ENCODE peak calls at places on chromosome 6, in six cellular contexts. One of them, this sample, is unnamed.

GRCh38 chr6:14193524-14193923 is 76.0 kb downstream of the CD83 start:
- DNase-seq in A172: no peak
- DNase-seq in nucleus accumbens: no peak
- DNase-seq in stimulated activated CD4-positive, alpha-beta T cell treated with anti-CD3 and anti-CD28 coated beads, Interleukin-4, amount 100 ng/mL, for 4 hours: no peak
- DNase-seq in T47D: no peak
- DNase-seq in WTC11: no peak
- DNase-seq in this sample: no peak

GRCh38 chr6:2765896-2766766 is 938 bp downstream of the WRNIP1 start:
- DNase-seq in nucleus accumbens: no peak
- DNase-seq in WTC11: peak
- DNase-seq in stimulated activated CD4-positive, alpha-beta T cell treated with anti-CD3 and anti-CD28 coated beads, Interleukin-4, amount 100 ng/mL, for 4 hours: peak
- DNase-seq in T47D: peak
- DNase-seq in A172: peak
- DNase-seq in this sample: peak

GRCh38 chr6:28567506-28567905 is 41.8 kb downstream of the GPX5 start:
- DNase-seq in stimulated activated CD4-positive, alpha-beta T cell treated with anti-CD3 and anti-CD28 coated beads, Interleukin-4, amount 100 ng/mL, for 4 hours: no peak
- DNase-seq in A172: no peak
- DNase-seq in nucleus accumbens: no peak
- DNase-seq in WTC11: no peak
- DNase-seq in T47D: no peak
- DNase-seq in this sample: no peak

GRCh38 chr6:29942275-29943052 is at the start of gene HLA-A:
- DNase-seq in nucleus accumbens: peak
- DNase-seq in stimulated activated CD4-positive, alpha-beta T cell treated with anti-CD3 and anti-CD28 coated beads, Interleukin-4, amount 100 ng/mL, for 4 hours: peak
- DNase-seq in A172: peak
- DNase-seq in T47D: peak
- DNase-seq in WTC11: peak
- DNase-seq in this sample: peak

GRCh38 chr6:10297825-10298224 is 117.0 kb downstream of the TFAP2A start:
- DNase-seq in T47D: no peak
- DNase-seq in WTC11: no peak
- DNase-seq in A172: no peak
- DNase-seq in stimulated activated CD4-positive, alpha-beta T cell treated with anti-CD3 and anti-CD28 coated beads, Interleukin-4, amount 100 ng/mL, for 4 hours: no peak
- DNase-seq in nucleus accumbens: no peak
- DNase-seq in this sample: no peak

GRCh38 chr6:110567957-110568696 is 91.7 kb upstream of the SLC22A16 start:
- DNase-seq in nucleus accumbens: no peak
- DNase-seq in WTC11: no peak
- DNase-seq in stimulated activated CD4-positive, alpha-beta T cell treated with anti-CD3 and anti-CD28 coated beads, Interleukin-4, amount 100 ng/mL, for 4 hours: no peak
- DNase-seq in T47D: no peak
- DNase-seq in A172: no peak
- DNase-seq in this sample: no peak

GRCh38 chr6:113128020-113128419 is 729.1 kb upstream of the MARCKS start:
- DNase-seq in WTC11: no peak
- DNase-seq in A172: no peak
- DNase-seq in stimulated activated CD4-positive, alpha-beta T cell treated with anti-CD3 and anti-CD28 coated beads, Interleukin-4, amount 100 ng/mL, for 4 hours: no peak
- DNase-seq in T47D: no peak
- DNase-seq in nucleus accumbens: no peak
- DNase-seq in this sample: no peak

GRCh38 chr6:75412937-75413662 is 80.5 kb downstream of the FILIP1 start:
- DNase-seq in stimulated activated CD4-positive, alpha-beta T cell treated with anti-CD3 and anti-CD28 coated beads, Interleukin-4, amount 100 ng/mL, for 4 hours: no peak
- DNase-seq in A172: peak
- DNase-seq in WTC11: no peak
- DNase-seq in nucleus accumbens: no peak
- DNase-seq in T47D: no peak
- DNase-seq in this sample: no peak

GRCh38 chr6:135393289-135393688 is 104.3 kb downstream of the AHI1 start:
- DNase-seq in nucleus accumbens: no peak
- DNase-seq in WTC11: no peak
- DNase-seq in stimulated activated CD4-positive, alpha-beta T cell treated with anti-CD3 and anti-CD28 coated beads, Interleukin-4, amount 100 ng/mL, for 4 hours: no peak
- DNase-seq in T47D: no peak
- DNase-seq in A172: no peak
- DNase-seq in this sample: no peak

GRCh38 chr6:16762265-16762546 is 946 bp upstream of the ATXN1 start:
- DNase-seq in stimulated activated CD4-positive, alpha-beta T cell treated with anti-CD3 and anti-CD28 coated beads, Interleukin-4, amount 100 ng/mL, for 4 hours: no peak
- DNase-seq in nucleus accumbens: no peak
- DNase-seq in A172: no peak
- DNase-seq in WTC11: no peak
- DNase-seq in T47D: no peak
- DNase-seq in this sample: no peak